ENCODE peak calls at places on chromosomes 6 and 20, in nine cellular contexts. One of them, this sample, is unnamed.

GRCh38 chr20:38073307-38074010 is 39.9 kb downstream of the RPRD1B start:
- DNase-seq in AG04450: peak; percentile 93
- DNase-seq in EH: peak; percentile 96
- DNase-seq in HL-60: no peak
- DNase-seq in NCI-H1417: peak; percentile 67
- DNase-seq in NCI-H1694 treated with DMSO at 0.1 percent for 48 hours: peak; percentile 30
- DNase-seq in bronchial epithelial cell: peak; percentile 64
- DNase-seq in H54: peak; percentile 69
- DNase-seq in cerebellar cortex: peak; percentile 73
- DNase-seq in this sample: peak; percentile 35

GRCh38 chr6:111813247-111814162 is 59.7 kb downstream of the FYN start:
- DNase-seq in AG04450: no peak
- DNase-seq in EH: peak; percentile 86
- DNase-seq in HL-60: no peak
- DNase-seq in NCI-H1417: no peak
- DNase-seq in NCI-H1694 treated with DMSO at 0.1 percent for 48 hours: no peak
- DNase-seq in bronchial epithelial cell: peak; percentile 50
- DNase-seq in H54: no peak
- DNase-seq in cerebellar cortex: no peak
- DNase-seq in this sample: no peak

GRCh38 chr6:122790740-122791679 is 2.0 kb downstream of the SMPDL3A start:
- DNase-seq in AG04450: no peak
- DNase-seq in EH: no peak
- DNase-seq in HL-60: no peak
- DNase-seq in NCI-H1417: no peak
- DNase-seq in NCI-H1694 treated with DMSO at 0.1 percent for 48 hours: no peak
- DNase-seq in bronchial epithelial cell: no peak
- DNase-seq in H54: no peak
- DNase-seq in cerebellar cortex: peak; percentile 41
- DNase-seq in this sample: peak; percentile 59

GRCh38 chr6:31178143-31179041 is 7.9 kb upstream of the POU5F1 start:
- DNase-seq in AG04450: no peak
- DNase-seq in EH: peak; percentile 58
- DNase-seq in HL-60: no peak
- DNase-seq in NCI-H1417: no peak
- DNase-seq in NCI-H1694 treated with DMSO at 0.1 percent for 48 hours: no peak
- DNase-seq in bronchial epithelial cell: peak; percentile 33
- DNase-seq in H54: no peak
- DNase-seq in cerebellar cortex: no peak
- DNase-seq in this sample: no peak

GRCh38 chr6:106056738-106057390 is 29.3 kb upstream of the PRDM1 start:
- DNase-seq in AG04450: no peak
- DNase-seq in EH: peak; percentile 65
- DNase-seq in HL-60: no peak
- DNase-seq in NCI-H1417: peak; percentile 50
- DNase-seq in NCI-H1694 treated with DMSO at 0.1 percent for 48 hours: no peak
- DNase-seq in bronchial epithelial cell: peak; percentile 18
- DNase-seq in H54: no peak
- DNase-seq in cerebellar cortex: no peak
- DNase-seq in this sample: no peak

GRCh38 chr6:4460595-4461475 is 315.4 kb upstream of the CDYL start:
- DNase-seq in AG04450: peak; percentile 23
- DNase-seq in EH: peak; percentile 35
- DNase-seq in HL-60: no peak
- DNase-seq in NCI-H1417: no peak
- DNase-seq in NCI-H1694 treated with DMSO at 0.1 percent for 48 hours: no peak
- DNase-seq in bronchial epithelial cell: peak; percentile 31
- DNase-seq in H54: no peak
- DNase-seq in cerebellar cortex: peak; percentile 35
- DNase-seq in this sample: peak; percentile 80

GRCh38 chr6:144725731-144726522 is 440.8 kb downstream of the UTRN start:
- DNase-seq in AG04450: no peak
- DNase-seq in EH: no peak
- DNase-seq in HL-60: no peak
- DNase-seq in NCI-H1417: peak; percentile 55
- DNase-seq in NCI-H1694 treated with DMSO at 0.1 percent for 48 hours: no peak
- DNase-seq in bronchial epithelial cell: peak; percentile 28
- DNase-seq in H54: no peak
- DNase-seq in cerebellar cortex: no peak
- DNase-seq in this sample: no peak

GRCh38 chr6:21049572-21049971 is 515.3 kb downstream of the CDKAL1 start:
- DNase-seq in AG04450: no peak
- DNase-seq in EH: peak; percentile 61
- DNase-seq in HL-60: no peak
- DNase-seq in NCI-H1417: no peak
- DNase-seq in NCI-H1694 treated with DMSO at 0.1 percent for 48 hours: no peak
- DNase-seq in bronchial epithelial cell: no peak
- DNase-seq in H54: no peak
- DNase-seq in cerebellar cortex: no peak
- DNase-seq in this sample: no peak

GRCh38 chr6:139862311-139862710 is 487.9 kb upstream of the CITED2 start:
- DNase-seq in AG04450: no peak
- DNase-seq in EH: no peak
- DNase-seq in HL-60: no peak
- DNase-seq in NCI-H1417: no peak
- DNase-seq in NCI-H1694 treated with DMSO at 0.1 percent for 48 hours: no peak
- DNase-seq in bronchial epithelial cell: no peak
- DNase-seq in H54: no peak
- DNase-seq in cerebellar cortex: no peak
- DNase-seq in this sample: no peak

GRCh38 chr6:37171141-37171969 is 1.4 kb downstream of the PIM1 start:
- DNase-seq in AG04450: no peak
- DNase-seq in EH: peak; percentile 64
- DNase-seq in HL-60: no peak
- DNase-seq in NCI-H1417: peak; percentile 78
- DNase-seq in NCI-H1694 treated with DMSO at 0.1 percent for 48 hours: no peak
- DNase-seq in bronchial epithelial cell: no peak
- DNase-seq in H54: peak; percentile 24
- DNase-seq in cerebellar cortex: peak; percentile 38
- DNase-seq in this sample: peak; percentile 49

GRCh38 chr6:92132446-92132845 is 1286.9 kb downstream of the EPHA7 start:
- DNase-seq in AG04450: no peak
- DNase-seq in EH: no peak
- DNase-seq in HL-60: no peak
- DNase-seq in NCI-H1417: no peak
- DNase-seq in NCI-H1694 treated with DMSO at 0.1 percent for 48 hours: no peak
- DNase-seq in bronchial epithelial cell: peak; percentile 48
- DNase-seq in H54: no peak
- DNase-seq in cerebellar cortex: no peak
- DNase-seq in this sample: no peak

GRCh38 chr20:58978351-58979190 is 2.5 kb upstream of the NELFCD start:
- DNase-seq in AG04450: no peak
- DNase-seq in EH: no peak
- DNase-seq in HL-60: no peak
- DNase-seq in NCI-H1417: no peak
- DNase-seq in NCI-H1694 treated with DMSO at 0.1 percent for 48 hours: no peak
- DNase-seq in bronchial epithelial cell: no peak
- DNase-seq in H54: no peak
- DNase-seq in cerebellar cortex: no peak
- DNase-seq in this sample: no peak

GRCh38 chr6:35238843-35239289 is 20.7 kb upstream of the ZNF76 start:
- DNase-seq in AG04450: no peak
- DNase-seq in EH: no peak
- DNase-seq in HL-60: no peak
- DNase-seq in NCI-H1417: peak; percentile 85
- DNase-seq in NCI-H1694 treated with DMSO at 0.1 percent for 48 hours: no peak
- DNase-seq in bronchial epithelial cell: no peak
- DNase-seq in H54: no peak
- DNase-seq in cerebellar cortex: no peak
- DNase-seq in this sample: no peak

This sample was measured in midbrain.